ENCODE peak calls at places on chromosome 20, in five cellular contexts. Z, S, X, D and V are unnamed samples.

GRCh38 chr20:61430228-61430624 is 178.2 kb downstream of the CDH4 start:
- DNase-seq in Z (no peak), S (no peak), X (no peak), D (no peak), V (no peak)

GRCh38 chr20:9483131-9483530 is 31.3 kb upstream of the LAMP5 start:
- DNase-seq in Z (no peak), S (no peak), X (no peak), D (no peak), V (no peak)

GRCh38 chr20:32119734-32120133 is 10.2 kb downstream of the TM9SF4 start:
- DNase-seq in Z (no peak), S (no peak), X (no peak), D (no peak), V (no peak)

GRCh38 chr20:5970381-5970780 is 19.9 kb downstream of the MCM8 start:
- DNase-seq in Z (no peak), S (no peak), X (no peak), D (no peak), V (no peak)

GRCh38 chr20:7744411-7744810 is 195.8 kb downstream of the HAO1 start:
- DNase-seq in Z (no peak), S (no peak), X (no peak), D (no peak), V (no peak)

GRCh38 chr20:62103508-62104233 is 18.6 kb upstream of the LSM14B start:
- DNase-seq in Z (no peak), S (no peak), X (no peak), D (no peak), V (no peak)

GRCh38 chr20:48723308-48724264 is 104.2 kb downstream of the PREX1 start:
- DNase-seq in Z (peak), S (peak), X (peak), D (peak), V (no peak)

GRCh38 chr20:45909336-45909808 is 2.6 kb downstream of the PLTP start:
- DNase-seq in Z (no peak), S (no peak), X (no peak), D (no peak), V (no peak)

GRCh38 chr20:48630342-48631075 is 197.3 kb downstream of the PREX1 start:
- DNase-seq in Z (no peak), S (no peak), X (no peak), D (no peak), V (no peak)

GRCh38 chr20:37414636-37415035 is 68.7 kb downstream of the SRC start:
- DNase-seq in Z (no peak), S (no peak), X (no peak), D (no peak), V (no peak)

GRCh38 chr20:52082612-52083011 is 109.0 kb downstream of the ZFP64 start:
- DNase-seq in Z (no peak), S (no peak), X (no peak), D (no peak), V (no peak)

GRCh38 chr20:63163596-63164560 is 52.1 kb downstream of the YTHDF1 start:
- DNase-seq in Z (no peak), S (no peak), X (no peak), D (no peak), V (no peak)

GRCh38 chr20:46371656-46372055 is 34.8 kb downstream of the ELMO2 start:
- DNase-seq in Z (no peak), S (no peak), X (no peak), D (no peak), V (no peak)

GRCh38 chr20:60055740-60056139 is 97.5 kb downstream of the CDH26 start:
- DNase-seq in Z (no peak), S (peak), X (peak), D (no peak), V (no peak)

GRCh38 chr20:4546786-4547185 is 174.9 kb upstream of the PRND start:
- DNase-seq in Z (no peak), S (no peak), X (no peak), D (no peak), V (no peak)

GRCh38 chr20:367486-367887 is 13.1 kb upstream of the TRIB3 start:
- DNase-seq in Z (no peak), S (no peak), X (no peak), D (no peak), V (no peak)

GRCh38 chr20:59042151-59042795 is at the start of gene PRELID3B:
- DNase-seq in Z (no peak), S (peak), X (no peak), D (peak), V (no peak)

GRCh38 chr20:1401431-1401907 is 8.6 kb upstream of the FKBP1A start:
- DNase-seq in Z (no peak), S (no peak), X (no peak), D (no peak), V (no peak)

GRCh38 chr20:32155017-32155965 is 45.8 kb downstream of the TM9SF4 start:
- DNase-seq in Z (peak), S (peak), X (peak), D (peak), V (peak)

GRCh38 chr20:51432251-51432784 is 110.2 kb downstream of the NFATC2 start:
- DNase-seq in Z (no peak), S (no peak), X (no peak), D (no peak), V (no peak)

GRCh38 chr20:50628326-50628725 is 63.0 kb downstream of the RIPOR3 start:
- DNase-seq in Z (no peak), S (no peak), X (no peak), D (no peak), V (no peak)

GRCh38 chr20:62699296-62699695 is 9.3 kb upstream of the NTSR1 start:
- DNase-seq in Z (no peak), S (no peak), X (no peak), D (no peak), V (no peak)

GRCh38 chr20:22248052-22248667 is 336.2 kb downstream of the FOXA2 start:
- DNase-seq in Z (no peak), S (no peak), X (no peak), D (no peak), V (no peak)

GRCh38 chr20:45905505-45906079 is 6.4 kb downstream of the PLTP start:
- DNase-seq in Z (no peak), S (no peak), X (no peak), D (no peak), V (no peak)

GRCh38 chr20:21796059-21796458 is 90.6 kb downstream of the PAX1 start:
- DNase-seq in Z (no peak), S (no peak), X (no peak), D (no peak), V (no peak)

GRCh38 chr20:45444050-45444449 is 25.5 kb upstream of the WFDC2 start:
- DNase-seq in Z (no peak), S (no peak), X (no peak), D (no peak), V (no peak)

GRCh38 chr20:34578521-34579147 is 20.1 kb downstream of the MAP1LC3A start:
- DNase-seq in Z (no peak), S (no peak), X (peak), D (no peak), V (no peak)

GRCh38 chr20:43309266-43309665 is 119.6 kb upstream of the PTPRT start:
- DNase-seq in Z (no peak), S (no peak), X (no peak), D (no peak), V (no peak)

GRCh38 chr20:48056218-48056617 is 270.9 kb upstream of the SULF2 start:
- DNase-seq in Z (no peak), S (no peak), X (no peak), D (no peak), V (no peak)

GRCh38 chr20:34544109-34544793 is 14.3 kb upstream of the MAP1LC3A start:
- DNase-seq in Z (no peak), S (no peak), X (no peak), D (no peak), V (no peak)

GRCh38 chr20:63461364-63461763 is 11.1 kb downstream of the KCNQ2 start:
- DNase-seq in Z (no peak), S (no peak), X (no peak), D (no peak), V (no peak)

GRCh38 chr20:58361549-58361948 is 27.5 kb upstream of the VAPB start:
- DNase-seq in Z (no peak), S (no peak), X (peak), D (no peak), V (no peak)

DNA sequence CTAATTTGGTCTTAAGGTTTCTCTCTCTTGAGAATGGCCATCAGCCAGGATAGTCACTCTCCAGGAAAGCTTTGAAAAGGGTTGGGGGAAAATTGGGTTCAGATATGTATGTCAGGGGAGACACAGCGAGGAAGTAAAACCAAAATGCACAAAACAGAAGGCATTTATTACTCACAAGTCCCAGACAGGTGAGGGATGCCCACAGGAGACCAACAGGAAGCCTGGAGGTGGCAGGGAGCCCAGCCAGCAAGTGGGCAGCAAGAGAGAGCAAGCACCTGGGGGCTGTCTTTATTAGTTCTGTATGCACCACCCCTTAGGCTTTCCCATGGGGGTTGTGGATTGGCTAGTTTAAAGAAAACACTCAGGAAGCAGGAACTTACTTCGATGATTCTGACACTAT is 707.7 kb downstream of the KIF16B start:
- DNase-seq in Z (no peak), S (no peak), X (no peak), D (no peak), V (no peak)
- TF ChIP-seq CTCF in Z (no peak), S (no peak), X (no peak), D (no peak), V (no peak)

GRCh38 chr20:41166201-41167117 is 29.1 kb downstream of the PLCG1 start:
- DNase-seq in Z (no peak), S (peak), X (no peak), D (no peak), V (no peak)
- H3K27ac ChIP-seq in Z (no peak), S (no peak), X (no peak), D (no peak), V (peak)

DNA sequence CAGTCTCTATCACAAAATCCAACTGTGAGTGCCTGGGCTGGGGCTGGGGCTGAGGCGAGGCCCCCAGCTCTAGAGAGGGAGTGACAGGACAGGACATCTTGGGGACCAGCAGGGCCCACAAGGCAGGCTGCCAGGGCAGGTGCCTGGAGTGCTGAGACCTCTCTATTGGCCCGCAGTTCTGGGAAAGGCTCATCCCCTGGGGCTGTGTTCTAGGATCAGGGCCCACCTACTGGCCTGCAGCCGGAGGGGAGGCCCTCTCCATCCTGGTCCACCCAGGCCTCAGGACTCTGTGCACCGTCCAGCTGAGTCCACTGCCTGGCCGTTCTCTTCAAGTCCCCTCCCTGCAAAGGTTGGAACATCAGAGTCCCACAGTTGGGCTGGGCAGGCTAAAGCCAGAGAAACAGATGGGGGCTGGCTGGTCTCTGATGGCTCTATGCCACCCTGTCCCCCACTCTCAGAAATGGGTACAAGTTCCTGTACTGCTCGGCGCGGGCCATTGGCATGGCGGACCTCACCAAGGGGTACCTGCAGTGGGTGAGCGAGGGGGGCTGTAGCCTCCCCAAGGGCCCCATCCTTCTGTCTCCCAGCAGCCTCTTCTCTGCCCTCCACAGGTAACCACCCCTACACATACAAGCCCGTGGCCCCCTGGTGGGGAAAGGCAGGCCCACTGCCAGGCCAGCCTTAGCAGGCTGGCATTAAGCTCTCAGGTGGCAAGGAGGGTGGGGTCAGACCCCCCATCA is 9.0 kb downstream of the EMILIN3 start:
- DNase-seq in Z (no peak), S (no peak), X (no peak), D (no peak), V (no peak)
- TF ChIP-seq CTCF in Z (no peak), S (no peak), X (no peak), D (no peak), V (no peak)

DNA sequence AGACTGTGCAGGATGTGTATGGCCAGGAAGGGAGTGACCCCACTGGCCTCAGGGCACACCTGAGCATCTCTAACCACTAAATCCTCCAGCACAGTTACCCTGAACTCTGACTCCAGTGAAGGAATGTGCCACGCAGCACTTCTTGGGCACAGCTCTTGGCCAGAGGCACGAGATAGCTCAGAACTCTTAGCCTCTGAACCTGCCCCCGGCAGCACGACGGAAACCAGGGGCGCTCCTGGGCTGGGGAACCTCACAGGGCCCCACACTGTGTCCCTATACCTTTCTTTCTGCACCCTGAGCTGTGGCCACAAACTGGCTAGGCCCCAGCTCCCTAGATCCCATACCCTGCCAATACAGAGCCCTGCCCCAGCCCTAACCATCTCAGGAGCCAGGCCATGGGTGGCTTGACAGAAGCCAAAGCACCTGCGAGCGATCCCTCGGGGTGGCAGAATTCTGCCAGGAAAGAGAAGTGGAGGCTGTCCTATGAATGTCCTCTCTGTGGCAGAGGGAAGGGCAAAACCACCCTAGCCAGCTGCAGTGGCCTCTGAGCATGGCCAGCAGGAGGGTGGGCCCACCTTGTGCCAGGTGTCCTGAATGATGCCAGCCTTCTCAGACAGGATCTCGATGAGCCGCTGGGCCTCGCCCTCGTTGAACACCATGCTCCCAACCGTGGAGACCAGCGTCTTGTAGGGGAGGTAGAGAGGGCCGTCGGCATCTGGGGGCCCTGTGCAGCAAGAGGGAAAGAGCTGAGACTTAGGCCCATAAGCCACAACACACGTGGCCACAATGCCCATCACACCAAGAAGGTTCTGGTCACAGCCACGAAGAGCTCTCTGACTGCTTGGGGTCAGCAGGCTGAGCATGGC is 39.4 kb downstream of the RRBP1 start:
- DNase-seq in Z (no peak), S (no peak), X (no peak), D (no peak), V (no peak)
- H3K27ac ChIP-seq in Z (no peak), S (no peak), X (peak), D (no peak), V (no peak)